ENCODE peak calls at places on chromosomes 1 and 21, in six cellular contexts. U, P, V, R, J and Y are unnamed samples.

GRCh38 chr1:213369465-213369864 is 318.4 kb downstream of the RPS6KC1 start:
- DNase-seq in R (no peak), U (no peak), J (no peak), P (no peak), V (no peak), Y (no peak)

GRCh38 chr1:168243636-168244212 is 17.9 kb downstream of the SFT2D2 start:
- DNase-seq in J (no peak), U (no peak), R (no peak), P (no peak), V (no peak), Y (no peak)

GRCh38 chr1:241411056-241411775 is 54.2 kb upstream of the RGS7 start:
- DNase-seq in R (no peak), U (peak), P (no peak), V (no peak), J (peak), Y (no peak)

GRCh38 chr1:33094971-33095604 is 14.1 kb downstream of the AZIN2 start:
- DNase-seq in J (peak), V (no peak), P (no peak), U (peak), R (no peak), Y (no peak)

GRCh38 chr1:208183977-208184901 is 59.9 kb downstream of the PLXNA2 start:
- DNase-seq in R (peak), J (peak), U (peak), P (no peak), V (no peak), Y (peak)

GRCh38 chr1:3369437-3370076 is 84.9 kb upstream of the ARHGEF16 start:
- DNase-seq in V (no peak), U (peak), R (peak), P (no peak), J (peak), Y (no peak)

GRCh38 chr1:231653611-231654010 is 27.0 kb downstream of the DISC1 start:
- DNase-seq in R (no peak), J (no peak), P (no peak), U (no peak), V (no peak), Y (no peak)

GRCh38 chr1:35646043-35646442 is 4.7 kb upstream of the PSMB2 start:
- DNase-seq in V (no peak), U (peak), R (no peak), J (peak), P (no peak), Y (no peak)

GRCh38 chr1:210653771-210654170 is 325.1 kb downstream of the HHAT start:
- DNase-seq in P (no peak), U (peak), V (no peak), R (no peak), J (peak), Y (no peak)

GRCh38 chr21:27645285-27645684 is 678.4 kb upstream of the ADAMTS5 start:
- DNase-seq in P (no peak), U (peak), J (peak), R (no peak), V (no peak), Y (no peak)

GRCh38 chr1:57506941-57507340 is 83.1 kb upstream of the DAB1 start:
- DNase-seq in P (no peak), U (no peak), V (no peak), J (no peak), R (no peak), Y (no peak)

GRCh38 chr1:193626695-193627094 is 440.3 kb upstream of the B3GALT2 start:
- DNase-seq in V (no peak), J (no peak), P (no peak), U (no peak), R (no peak), Y (no peak)

GRCh38 chr1:193629875-193630274 is 443.5 kb upstream of the B3GALT2 start:
- DNase-seq in P (no peak), J (no peak), V (no peak), R (no peak), U (peak), Y (no peak)

GRCh38 chr1:193625255-193625654 is 438.8 kb upstream of the B3GALT2 start:
- DNase-seq in V (no peak), J (no peak), P (no peak), R (no peak), U (no peak), Y (no peak)
- TF ChIP-seq CTCF in V (no peak), J (no peak), P (no peak), R (no peak), U (no peak), Y (no peak)

GRCh38 chr1:226438007-226438406 is 30.1 kb upstream of the PARP1 start:
- DNase-seq in V (no peak), P (no peak), R (no peak), U (peak), J (peak), Y (no peak)
- TF ChIP-seq CTCF in V (no peak), P (peak), R (no peak), U (peak), J (peak), Y (no peak)

GRCh38 chr1:42940851-42941639 is 17.6 kb downstream of the SLC2A1 start:
- DNase-seq in U (peak), J (peak), P (no peak), R (peak), V (no peak), Y (peak)

GRCh38 chr1:42943728-42944127 is 14.9 kb downstream of the SLC2A1 start:
- DNase-seq in R (no peak), U (no peak), P (no peak), V (no peak), J (no peak), Y (no peak)

GRCh38 chr1:42942444-42942843 is 16.2 kb downstream of the SLC2A1 start:
- DNase-seq in P (no peak), R (no peak), V (no peak), U (no peak), J (no peak), Y (peak)

GRCh38 chr1:42943166-42943565 is 15.5 kb downstream of the SLC2A1 start:
- DNase-seq in U (no peak), P (no peak), R (peak), V (no peak), J (no peak), Y (peak)

GRCh38 chr1:42941640-42942330 is 16.9 kb downstream of the SLC2A1 start:
- DNase-seq in V (no peak), P (no peak), J (peak), R (peak), U (peak), Y (peak)
- TF ChIP-seq CTCF in V (no peak), P (no peak), J (no peak), R (no peak), U (no peak), Y (no peak)

DNA sequence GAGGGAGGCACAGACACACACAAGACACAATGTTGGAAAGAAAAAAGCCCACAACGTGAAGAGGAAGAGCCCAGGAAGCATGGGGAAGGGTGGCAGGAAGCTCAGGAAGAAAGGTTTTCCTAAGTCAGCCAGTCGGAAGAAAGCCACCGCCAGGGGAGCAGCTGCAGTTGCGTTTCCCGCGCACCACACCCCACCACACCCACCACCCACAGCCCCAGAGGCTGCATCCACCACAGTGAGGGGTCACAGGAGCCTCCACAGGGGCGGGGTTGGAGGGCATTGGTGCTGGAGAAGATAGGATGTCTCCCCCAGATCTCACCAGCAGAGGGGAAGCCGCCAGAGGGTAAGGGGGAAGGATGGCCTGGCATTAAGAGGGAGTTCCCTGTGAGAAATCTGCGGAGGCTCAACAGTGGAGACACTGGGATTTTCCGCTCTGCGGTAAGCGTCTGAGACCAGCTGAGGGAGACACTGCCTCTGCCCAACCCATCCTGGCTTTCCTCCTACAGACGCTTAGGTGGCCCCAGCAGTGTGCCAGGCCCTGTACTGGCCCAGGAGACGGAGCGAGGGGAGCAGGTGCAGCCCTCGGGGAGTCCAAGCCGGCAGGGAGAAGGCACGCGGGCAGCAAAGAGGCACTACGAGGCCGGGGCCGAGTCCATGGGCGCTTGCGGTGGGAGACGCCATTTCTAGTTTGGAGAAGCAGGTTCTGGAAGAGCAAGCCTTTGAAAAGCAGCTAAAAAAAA is 19.8 kb downstream of the PGLYRP3 start:
- DNase-seq in P (peak), J (no peak), V (no peak), U (no peak), R (no peak), Y (no peak)
- TF ChIP-seq CTCF in P (no peak), J (no peak), V (no peak), U (no peak), R (no peak), Y (no peak)

DNA sequence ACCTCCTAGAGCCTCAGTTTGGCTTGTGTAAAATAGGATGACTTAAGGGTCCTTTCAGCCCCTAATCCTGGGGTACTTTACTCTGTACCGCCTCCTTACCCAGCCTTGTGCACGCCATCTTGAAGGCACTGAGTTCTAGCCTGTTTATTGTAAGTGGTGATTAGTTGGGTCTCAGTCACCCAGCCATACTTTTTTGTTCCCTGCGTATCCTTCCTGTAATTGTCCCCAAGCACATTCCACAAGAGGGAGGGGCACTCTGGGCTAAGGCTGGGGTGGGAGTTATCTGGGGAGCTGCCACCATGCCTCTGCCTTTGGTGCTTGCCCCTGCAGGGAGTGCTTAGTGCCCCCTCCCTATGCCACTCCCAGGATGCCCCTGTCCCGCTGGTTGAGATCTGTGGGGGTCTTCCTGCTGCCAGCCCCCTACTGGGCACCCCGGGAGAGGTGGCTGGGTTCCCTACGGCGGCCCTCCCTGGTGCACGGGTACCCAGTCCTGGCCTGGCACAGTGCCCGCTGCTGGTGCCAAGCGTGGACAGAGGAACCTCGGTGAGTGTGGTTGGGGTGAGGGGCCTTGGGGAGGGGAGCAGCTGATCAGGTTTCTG is 856 bp downstream of the FDPS start:
- DNase-seq in J (no peak), P (peak), V (no peak), R (peak), U (peak), Y (peak)
- TF ChIP-seq CTCF in J (no peak), P (no peak), V (no peak), R (no peak), U (no peak), Y (no peak)

DNA sequence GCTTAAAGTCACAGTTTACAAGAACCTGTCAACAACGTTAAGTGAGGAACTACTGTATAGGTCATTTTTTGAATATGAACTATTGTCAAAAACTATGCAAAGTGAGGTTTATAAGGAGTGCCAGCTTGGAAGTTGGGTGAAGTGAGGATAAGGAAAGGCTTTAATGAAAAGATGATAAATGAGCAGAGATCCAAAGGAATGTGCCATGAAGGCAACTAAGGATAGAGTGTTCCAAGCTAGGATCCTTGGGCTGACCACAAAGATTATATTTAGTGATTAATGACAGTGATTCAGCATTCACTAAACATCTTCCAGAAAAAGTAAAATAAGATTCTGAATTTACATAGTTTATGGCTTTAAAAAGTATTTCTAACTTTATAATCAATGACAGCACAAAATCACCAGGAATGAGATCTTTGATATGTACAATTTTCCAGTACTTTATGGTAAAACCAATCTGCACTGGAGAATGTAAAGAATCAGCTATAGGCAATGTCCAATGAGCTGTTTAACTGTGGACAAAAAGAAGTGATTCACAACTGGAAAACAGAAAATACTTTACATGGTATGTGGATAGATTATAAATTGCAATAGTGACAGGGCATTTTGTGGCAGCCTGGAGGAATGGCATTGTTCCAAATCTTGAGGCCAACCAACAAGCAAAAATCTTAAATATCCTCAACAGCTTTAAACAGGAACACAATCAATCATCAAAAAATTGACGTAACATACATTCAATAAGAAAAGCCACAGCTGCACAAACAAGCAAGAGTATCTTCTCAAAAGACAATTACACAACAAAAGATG is 91.2 kb upstream of the KCTD3 start:
- DNase-seq in V (no peak), R (no peak), P (no peak), J (peak), U (peak), Y (no peak)
- TF ChIP-seq CTCF in V (no peak), R (no peak), P (no peak), J (no peak), U (no peak), Y (no peak)

GRCh38 chr1:155983191-155984023 is 5.1 kb upstream of the ARHGEF2 start:
- DNase-seq in J (peak), V (no peak), P (peak), U (peak), R (peak), Y (no peak)
- TF ChIP-seq CTCF in J (peak), V (no peak), P (peak), U (peak), R (peak), Y (no peak)

GRCh38 chr1:89767618-89768017 is 53.2 kb upstream of the LRRC8D start:
- DNase-seq in V (no peak), R (no peak), U (no peak), J (no peak), P (no peak), Y (no peak)
- TF ChIP-seq CTCF in V (no peak), R (no peak), U (no peak), J (no peak), P (no peak), Y (no peak)

GRCh38 chr1:226181996-226182714 is 4.4 kb downstream of the ACBD3 start:
- DNase-seq in U (peak), R (peak), V (peak), P (peak), J (peak), Y (peak)
- TF ChIP-seq CTCF in U (peak), R (peak), V (no peak), P (peak), J (peak), Y (no peak)